ENCODE peak calls at places on chromosome 22, in five cellular contexts. B, Z, N, S and G are unnamed samples.

GRCh38 chr22:44218071-44218470 is 37.3 kb downstream of the PARVG start:
- DNase-seq in B (no peak), N (peak; percentile 20), S (no peak), Z (no peak), G (no peak)

GRCh38 chr22:43085658-43086606 is 3.3 kb downstream of the TTLL1 start:
- DNase-seq in S (no peak), B (no peak), N (no peak), Z (no peak), G (no peak)

GRCh38 chr22:25197335-25197734 is 2.3 kb upstream of the CRYBB3 start:
- DNase-seq in N (no peak), Z (no peak), S (no peak), B (no peak), G (no peak)

GRCh38 chr22:24421428-24421931 is 5.9 kb upstream of the ADORA2A start:
- DNase-seq in Z (no peak), S (no peak), N (peak; percentile 95), B (no peak), G (no peak)

GRCh38 chr22:41471606-41472005 is 2.7 kb downstream of the ACO2 start:
- DNase-seq in N (no peak), Z (no peak), S (no peak), B (no peak), G (no peak)

GRCh38 chr22:41619979-41620645 is 731 bp downstream of the DESI1 start:
- DNase-seq in N (peak; percentile 86), S (peak; percentile 5), Z (no peak), B (peak; percentile 51), G (no peak)

GRCh38 chr22:46051646-46052045 is 74.7 kb upstream of the WNT7B start:
- DNase-seq in N (peak; percentile 17), S (no peak), Z (no peak), B (peak; percentile 21), G (no peak)

GRCh38 chr22:48575567-48576332 is 1251.9 kb downstream of the BRD1 start:
- DNase-seq in B (no peak), S (no peak), N (no peak), Z (no peak), G (no peak)

GRCh38 chr22:43993072-43993760 is 30.9 kb upstream of the PARVB start:
- DNase-seq in Z (peak; percentile 37), N (peak; percentile 92), S (peak; percentile 32), B (peak; percentile 54), G (no peak)

GRCh38 chr22:37352481-37352880 is 70.2 kb downstream of the CYTH4 start:
- DNase-seq in Z (no peak), N (no peak), B (no peak), S (no peak), G (no peak)

GRCh38 chr22:20568502-20569058 is 61.2 kb downstream of the MED15 start:
- DNase-seq in B (no peak), S (no peak), N (no peak), Z (no peak), G (no peak)

GRCh38 chr22:32661737-32662586 is 139.5 kb upstream of the TIMP3 start:
- DNase-seq in Z (peak; percentile 80), B (no peak), N (no peak), S (no peak), G (no peak)

GRCh38 chr22:23790819-23791736 is 4.3 kb downstream of the SMARCB1 start:
- DNase-seq in B (no peak), N (no peak), S (no peak), Z (peak; percentile 45), G (no peak)

GRCh38 chr22:26673485-26673884 is 16.1 kb downstream of the MIAT start:
- DNase-seq in Z (peak; percentile 58), S (no peak), N (no peak), B (no peak), G (no peak)

GRCh38 chr22:46064966-46065666 is 85.2 kb upstream of the PPARA start:
- DNase-seq in N (peak; percentile 8), Z (peak; percentile 63), B (peak; percentile 23), S (no peak), G (no peak)

GRCh38 chr22:28018461-28018927 is 99.4 kb upstream of the PITPNB start:
- DNase-seq in B (peak; percentile 16), Z (no peak), N (no peak), S (no peak), G (no peak)

GRCh38 chr22:37330200-37331033 is 48.1 kb downstream of the CYTH4 start:
- DNase-seq in N (peak; percentile 97), B (peak; percentile 43), S (peak; percentile 89), Z (peak; percentile 91), G (no peak)

GRCh38 chr22:21857501-21857914 is 9.9 kb downstream of the MAPK1 start:
- DNase-seq in N (no peak), S (no peak), B (no peak), Z (no peak), G (no peak)

GRCh38 chr22:46163498-46163897 is 13.2 kb downstream of the PPARA start:
- DNase-seq in S (no peak), N (no peak), Z (no peak), B (no peak), G (no peak)

GRCh38 chr22:37659066-37659896 is 758 bp downstream of the PDXP start:
- DNase-seq in B (no peak), Z (no peak), N (no peak), S (no peak), G (no peak)

GRCh38 chr22:28917747-28918543 is 34.6 kb downstream of the ZNRF3 start:
- DNase-seq in B (peak; percentile 57), Z (peak; percentile 70), S (no peak), N (peak; percentile 70), G (no peak)

GRCh38 chr22:25386538-25386884 is 167.1 kb downstream of the CRYBB2 start:
- DNase-seq in Z (no peak), B (no peak), S (no peak), N (no peak), G (no peak)

GRCh38 chr22:28884754-28885375 is 1.5 kb downstream of the ZNRF3 start:
- DNase-seq in B (no peak), Z (no peak), S (no peak), N (no peak), G (no peak)

GRCh38 chr22:23836281-23836680 is 2.5 kb downstream of the DERL3 start:
- DNase-seq in S (no peak), Z (no peak), N (no peak), B (no peak), G (no peak)

GRCh38 chr22:43239102-43239875 is 52.4 kb upstream of the TTLL12 start:
- DNase-seq in S (no peak), N (no peak), B (no peak), Z (no peak), G (no peak)

GRCh38 chr22:44859641-44860040 is 107.3 kb downstream of the ARHGAP8 start:
- DNase-seq in S (no peak), Z (no peak), B (no peak), N (no peak), G (no peak)

GRCh38 chr22:42320463-42321416 is 50.3 kb upstream of the TCF20 start:
- DNase-seq in S (no peak), Z (no peak), B (peak; percentile 51), N (no peak), G (no peak)

GRCh38 chr22:22032099-22032905 is 49.7 kb upstream of the TOP3B start:
- DNase-seq in Z (no peak), N (no peak), S (no peak), B (no peak), G (no peak)

GRCh38 chr22:23179381-23180294 is 671 bp upstream of the BCR start:
- DNase-seq in Z (no peak), N (peak; percentile 65), S (no peak), B (peak; percentile 44), G (no peak)

GRCh38 chr22:30286813-30287625 is 2.3 kb downstream of the CASTOR1 start:
- DNase-seq in B (peak; percentile 80), N (peak; percentile 97), S (no peak), Z (peak; percentile 29), G (peak; percentile 27)

GRCh38 chr22:44954113-44954512 is 55.7 kb downstream of the PHF21B start:
- DNase-seq in Z (no peak), B (no peak), N (no peak), S (no peak), G (no peak)

DNA sequence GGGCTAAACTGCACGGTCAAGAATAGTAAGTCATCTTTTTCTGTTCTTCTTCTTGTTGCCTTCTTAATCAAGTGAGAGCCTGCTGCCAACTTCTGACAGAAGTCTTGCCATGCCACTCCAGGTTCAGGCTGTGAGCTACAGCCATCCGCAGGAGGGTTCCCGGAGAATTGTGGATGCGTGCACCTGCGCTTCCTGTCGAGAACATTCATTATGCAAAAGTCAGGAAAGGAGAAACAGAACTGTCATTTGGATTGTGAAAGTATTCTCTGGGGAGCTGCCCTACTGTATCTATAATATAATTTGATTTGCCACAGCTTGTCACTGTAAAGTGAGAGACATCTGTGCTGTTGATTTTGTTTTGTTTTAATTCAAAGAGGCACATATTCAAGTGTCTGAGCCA is 12.3 kb downstream of the IL17RA start:
- DNase-seq in B (no peak), N (no peak), Z (no peak), S (no peak), G (no peak)
- H3K4me1 ChIP-seq in B (no peaks in the 10 kb centered on the region), N (no peaks in the 10 kb centered on the region), Z (no peaks in the 10 kb centered on the region), S (no peaks in the 10 kb centered on the region), G (peaks cover 8% of the 10 kb centered on the region)

GRCh38 chr22:36102995-36103394 is 57.6 kb downstream of the APOL3 start:
- DNase-seq in N (no peak), Z (no peak), S (no peak), B (no peak), G (no peak)

GRCh38 chr22:36106910-36107309 is 53.6 kb downstream of the APOL3 start:
- DNase-seq in B (no peak), Z (no peak), N (no peak), S (no peak), G (no peak)

GRCh38 chr22:36104435-36104834 is 56.1 kb downstream of the APOL3 start:
- DNase-seq in B (no peak), S (no peak), N (peak; percentile 66), Z (no peak), G (no peak)

GRCh38 chr22:36103891-36104290 is 56.7 kb downstream of the APOL3 start:
- DNase-seq in B (no peak), S (no peak), Z (no peak), N (no peak), G (no peak)

GRCh38 chr22:36104988-36105387 is 55.6 kb downstream of the APOL3 start:
- DNase-seq in B (no peak), N (no peak), S (no peak), Z (peak; percentile 33), G (no peak)
- H3K4me1 ChIP-seq in B (no peaks in the 10 kb centered on the region), N (no peaks in the 10 kb centered on the region), S (peaks cover 1% of the 10 kb centered on the region), Z (no peaks in the 10 kb centered on the region), G (no peaks in the 10 kb centered on the region)

GRCh38 chr22:50318356-50318697 is 8.5 kb downstream of the DENND6B start:
- DNase-seq in B (no peak), N (no peak), S (no peak), Z (no peak), G (no peak)
- H3K4me1 ChIP-seq in B (no peaks in the 10 kb centered on the region), N (no peaks in the 10 kb centered on the region), S (peaks cover 10% of the 10 kb centered on the region), Z (no peaks in the 10 kb centered on the region), G (peaks cover 8% of the 10 kb centered on the region)

DNA sequence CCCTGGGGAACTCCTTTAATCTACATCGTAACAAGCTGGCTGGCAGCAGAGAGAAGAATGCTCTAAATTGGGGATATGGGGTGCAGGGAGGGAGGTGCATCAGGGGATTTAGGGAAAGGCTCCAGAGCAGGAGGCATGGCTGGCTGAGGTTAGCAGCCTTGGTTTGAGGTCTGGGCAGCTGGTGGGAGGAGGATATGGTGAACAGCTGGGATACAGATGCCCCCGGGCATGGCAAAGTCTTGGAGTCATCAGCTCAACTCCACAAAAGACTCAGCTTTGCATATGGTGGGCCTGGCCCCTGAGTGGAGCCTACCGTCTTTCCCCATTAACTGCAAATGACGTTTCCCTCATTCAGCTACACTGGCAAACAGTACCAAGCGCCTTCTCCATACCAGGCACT is 5.4 kb downstream of the FAM83F start:
- DNase-seq in Z (no peak), B (no peak), N (no peak), S (no peak), G (no peak)
- H3K4me1 ChIP-seq in Z (no peaks in the 10 kb centered on the region), B (peaks cover 34% of the 10 kb centered on the region), N (peaks cover 39% of the 10 kb centered on the region), S (peaks cover 38% of the 10 kb centered on the region), G (peaks cover 52% of the 10 kb centered on the region)